ENCODE peak calls at places on chromosomes 11 and 22, in four cellular contexts. Q, I, H and C are unnamed samples.

GRCh38 chr11:66976048-66976467 is 954 bp downstream of the C11orf86 start:
- DNase-seq in I (no peak), H (no peak), Q (no peak), C (no peak)

GRCh38 chr11:102724904-102725515 is at the start of gene MMP8:
- DNase-seq in H (peak), Q (no peak), I (no peak), C (no peak)

GRCh38 chr11:104917259-104918112 is 19.2 kb upstream of the CASP12 start:
- DNase-seq in Q (no peak), I (no peak), H (no peak), C (no peak)

GRCh38 chr11:24321229-24321628 is 175.6 kb upstream of the LUZP2 start:
- DNase-seq in Q (no peak), H (no peak), I (no peak), C (no peak)

GRCh38 chr11:15720460-15720859 is 605.7 kb downstream of the INSC start:
- DNase-seq in H (no peak), Q (no peak), I (no peak), C (no peak)

GRCh38 chr22:32175751-32176644 is 16.9 kb upstream of the C22orf42 start:
- DNase-seq in Q (no peak), H (no peak), I (no peak), C (no peak)

GRCh38 chr11:67119577-67120391 is 721 bp downstream of the KDM2A start:
- DNase-seq in H (no peak), Q (peak), I (no peak), C (no peak)

GRCh38 chr11:105022998-105023397 is at the start of gene CASP5:
- DNase-seq in Q (no peak), H (no peak), I (no peak), C (no peak)

GRCh38 chr11:113644605-113645004 is 61.5 kb downstream of the TMPRSS5 start:
- DNase-seq in Q (no peak), I (no peak), H (no peak), C (no peak)

GRCh38 chr11:107653077-107653476 is 58.8 kb downstream of the SLN start:
- DNase-seq in H (no peak), Q (no peak), I (no peak), C (no peak)

GRCh38 chr11:107651672-107652071 is 60.2 kb downstream of the SLN start:
- DNase-seq in I (no peak), Q (no peak), H (no peak), C (no peak)

GRCh38 chr11:107646783-107647182 is 55.8 kb downstream of the ELMOD1 start:
- DNase-seq in I (no peak), Q (no peak), H (no peak), C (no peak)

GRCh38 chr11:107648247-107648646 is 57.3 kb downstream of the ELMOD1 start:
- DNase-seq in I (no peak), Q (no peak), H (no peak), C (no peak)
- TF ChIP-seq CTCF in I (no peak), Q (no peak), H (no peak), C (no peak)

GRCh38 chr11:70024773-70025045 is 53.4 kb upstream of the ANO1 start:
- DNase-seq in H (no peak), I (peak), Q (peak), C (no peak)

GRCh38 chr11:70025308-70025707 is 52.8 kb upstream of the ANO1 start:
- DNase-seq in I (peak), H (no peak), Q (no peak), C (no peak)

GRCh38 chr11:70026726-70027125 is 51.4 kb upstream of the ANO1 start:
- DNase-seq in H (no peak), I (peak), Q (no peak), C (no peak)

GRCh38 chr11:70027451-70027850 is 50.7 kb upstream of the ANO1 start:
- DNase-seq in I (peak), H (no peak), Q (no peak), C (no peak)

DNA sequence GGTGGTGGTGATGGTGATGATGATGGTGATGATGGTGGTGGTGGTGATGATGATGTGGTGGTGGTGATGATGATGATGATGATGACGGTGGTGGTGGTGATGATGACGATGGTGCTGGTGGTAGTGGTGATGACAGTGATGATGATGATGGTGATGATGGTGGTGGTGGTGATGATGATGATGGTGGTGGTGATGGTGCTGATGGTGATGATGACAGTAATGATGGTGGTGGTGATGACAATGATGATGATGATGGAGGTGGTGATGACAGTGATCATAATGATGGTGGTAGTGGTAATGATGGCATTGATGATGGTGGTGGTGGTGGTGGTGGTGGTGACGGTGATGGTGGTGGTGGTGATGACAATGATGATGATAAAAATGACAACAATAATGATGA is 52.1 kb upstream of the ANO1 start:
- DNase-seq in Q (no peak), H (no peak), I (peak), C (no peak)
- TF ChIP-seq CTCF in Q (no peak), H (no peak), I (no peak), C (no peak)

GRCh38 chr11:46050065-46050464 is 71.2 kb downstream of the PHF21A start:
- DNase-seq in Q (no peak), I (no peak), H (peak), C (peak)
- TF ChIP-seq CTCF in Q (no peak), I (no peak), H (no peak), C (no peak)

GRCh38 chr22:30486661-30487115 is 14.9 kb upstream of the SEC14L3 start:
- DNase-seq in Q (no peak), H (no peak), I (no peak), C (no peak)

GRCh38 chr22:30488121-30488520 is 16.3 kb upstream of the SEC14L3 start:
- DNase-seq in Q (no peak), H (no peak), I (no peak), C (no peak)

GRCh38 chr22:30491381-30491780 is 14.1 kb downstream of the SEC14L4 start:
- DNase-seq in H (no peak), I (no peak), Q (no peak), C (no peak)

GRCh38 chr22:30492144-30492543 is 13.4 kb downstream of the SEC14L4 start:
- DNase-seq in H (no peak), Q (no peak), I (no peak), C (no peak)

GRCh38 chr22:30490399-30490798 is 15.1 kb downstream of the SEC14L4 start:
- DNase-seq in I (no peak), H (no peak), Q (no peak), C (no peak)
- TF ChIP-seq CTCF in I (no peak), H (peak), Q (no peak), C (peak)

DNA sequence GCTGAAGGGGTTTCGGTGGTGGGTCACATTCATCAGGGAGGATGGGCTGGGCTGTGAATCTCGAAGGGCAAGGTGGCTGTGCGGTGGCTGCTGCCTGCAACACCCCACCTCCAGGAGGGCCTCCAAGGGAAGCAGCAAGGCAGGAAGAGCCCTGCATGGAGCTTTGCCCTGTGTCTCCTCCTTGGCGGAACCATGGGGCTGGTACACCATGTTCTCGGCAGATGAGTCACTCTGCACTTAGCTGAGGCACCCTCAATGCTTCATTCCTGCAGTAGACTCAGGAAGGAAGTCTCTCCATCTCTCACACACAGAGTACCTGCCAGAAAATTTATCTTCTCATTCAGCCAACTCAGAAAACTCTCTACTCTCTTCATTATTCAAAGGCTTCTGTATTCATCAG is 399.2 kb downstream of the BUD13 start:
- DNase-seq in Q (no peak), H (no peak), I (no peak), C (no peak)
- TF ChIP-seq CTCF in Q (no peak), H (no peak), I (no peak), C (no peak)

GRCh38 chr11:46363455-46363920 is 16.2 kb downstream of the DGKZ start:
- DNase-seq in I (no peak), H (no peak), Q (no peak), C (no peak)
- TF ChIP-seq CTCF in I (no peak), H (no peak), Q (no peak), C (peak)

GRCh38 chr22:35842954-35843353 is 125.3 kb downstream of the APOL5 start:
- DNase-seq in I (no peak), H (no peak), Q (no peak), C (no peak)
- TF ChIP-seq CTCF in I (no peak), H (peak), Q (peak), C (peak)

GRCh38 chr11:40130427-40130826 is 1329.0 kb downstream of the LRRC4C start:
- DNase-seq in I (no peak), Q (no peak), H (no peak), C (no peak)

GRCh38 chr11:40133526-40133925 is 1325.9 kb downstream of the LRRC4C start:
- DNase-seq in H (no peak), I (no peak), Q (no peak), C (no peak)

GRCh38 chr11:40125054-40125453 is 1334.4 kb downstream of the LRRC4C start:
- DNase-seq in H (no peak), I (no peak), Q (no peak), C (peak)

GRCh38 chr11:40132881-40133280 is 1326.6 kb downstream of the LRRC4C start:
- DNase-seq in H (no peak), Q (no peak), I (no peak), C (no peak)

GRCh38 chr11:40129276-40129675 is 1330.2 kb downstream of the LRRC4C start:
- DNase-seq in I (no peak), Q (no peak), H (no peak), C (no peak)
- TF ChIP-seq CTCF in I (no peak), Q (no peak), H (peak), C (peak)

GRCh38 chr11:121032546-121032945 is 8.6 kb downstream of the TBCEL start:
- DNase-seq in H (no peak), Q (no peak), I (no peak), C (no peak)
- TF ChIP-seq CTCF in H (no peak), Q (no peak), I (no peak), C (peak)

DNA sequence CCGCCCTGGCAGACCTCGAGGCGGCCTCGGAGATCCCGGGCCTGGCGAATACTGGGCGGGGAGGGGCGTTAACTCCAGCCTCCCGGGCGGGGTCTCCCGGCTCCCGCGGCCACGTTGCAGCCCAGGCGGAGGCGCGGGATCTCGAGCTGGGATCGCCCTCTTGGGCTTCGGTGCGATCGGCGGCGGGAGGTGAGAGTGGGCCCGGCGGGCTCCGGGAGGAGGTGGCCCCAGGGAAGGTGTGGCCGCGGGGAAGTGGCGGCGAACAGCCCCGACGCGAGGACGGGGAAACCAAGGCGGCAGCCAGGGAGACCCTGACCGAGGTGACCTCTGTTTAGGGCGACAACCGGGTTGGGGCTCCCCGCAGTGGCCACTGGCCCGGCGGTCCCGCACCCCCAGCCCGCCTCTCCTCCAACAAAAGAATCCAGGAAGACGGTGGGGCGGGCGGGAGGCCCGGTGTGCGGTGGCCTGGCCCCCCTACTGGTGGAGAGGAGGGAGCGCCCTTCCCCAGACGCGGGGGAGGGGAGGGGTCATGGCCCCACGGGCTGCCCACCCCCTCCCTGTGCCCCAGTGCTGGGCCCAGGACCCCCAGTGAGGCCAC is at the start of gene PHETA2:
- DNase-seq in H (no peak), Q (peak), I (no peak), C (no peak)
- TF ChIP-seq CTCF in H (peak), Q (peak), I (no peak), C (peak)